ENCODE peak calls at places on chromosomes 5 and 9, in seven cellular contexts. One of them, this sample, is unnamed.

GRCh38 chr5:151085517-151086031 is 4.7 kb upstream of the TNIP1 start:
- DNase-seq in stimulated activated CD4-positive, alpha-beta T cell treated with anti-CD3 and anti-CD28 coated beads, Interleukin-1b, Interleukin-23, amount 100 ng/mL, for 4 hours: no peak
- DNase-seq in WTC11: no peak
- DNase-seq in stomach: peak; percentile 68
- DNase-seq in amygdala: no peak
- DNase-seq in GM10248: no peak
- DNase-seq in Daoy: peak; percentile 90
- DNase-seq in this sample: peak; percentile 39

GRCh38 chr5:72271696-72272095 is 48.3 kb downstream of the MRPS27 start:
- DNase-seq in stimulated activated CD4-positive, alpha-beta T cell treated with anti-CD3 and anti-CD28 coated beads, Interleukin-1b, Interleukin-23, amount 100 ng/mL, for 4 hours: no peak
- DNase-seq in WTC11: no peak
- DNase-seq in stomach: no peak
- DNase-seq in amygdala: no peak
- DNase-seq in GM10248: no peak
- DNase-seq in Daoy: no peak
- DNase-seq in this sample: no peak

GRCh38 chr5:87899109-87900100 is 369.2 kb downstream of the TMEM161B start:
- DNase-seq in stimulated activated CD4-positive, alpha-beta T cell treated with anti-CD3 and anti-CD28 coated beads, Interleukin-1b, Interleukin-23, amount 100 ng/mL, for 4 hours: no peak
- DNase-seq in WTC11: no peak
- DNase-seq in stomach: no peak
- DNase-seq in amygdala: peak; percentile 25
- DNase-seq in GM10248: no peak
- DNase-seq in Daoy: no peak
- DNase-seq in this sample: no peak

GRCh38 chr5:172150514-172151425 is 37.3 kb downstream of the STK10 start:
- DNase-seq in stimulated activated CD4-positive, alpha-beta T cell treated with anti-CD3 and anti-CD28 coated beads, Interleukin-1b, Interleukin-23, amount 100 ng/mL, for 4 hours: no peak
- DNase-seq in WTC11: no peak
- DNase-seq in stomach: peak; percentile 49
- DNase-seq in amygdala: no peak
- DNase-seq in GM10248: peak; percentile 68
- DNase-seq in Daoy: no peak
- DNase-seq in this sample: no peak

GRCh38 chr9:21789541-21790037 is 12.8 kb upstream of the MTAP start:
- DNase-seq in stimulated activated CD4-positive, alpha-beta T cell treated with anti-CD3 and anti-CD28 coated beads, Interleukin-1b, Interleukin-23, amount 100 ng/mL, for 4 hours: no peak
- DNase-seq in WTC11: peak; percentile 34
- DNase-seq in stomach: peak; percentile 65
- DNase-seq in amygdala: no peak
- DNase-seq in GM10248: peak; percentile 58
- DNase-seq in Daoy: no peak
- DNase-seq in this sample: no peak

GRCh38 chr5:118698774-118699173 is 289.6 kb downstream of the DTWD2 start:
- DNase-seq in stimulated activated CD4-positive, alpha-beta T cell treated with anti-CD3 and anti-CD28 coated beads, Interleukin-1b, Interleukin-23, amount 100 ng/mL, for 4 hours: no peak
- DNase-seq in WTC11: peak; percentile 53
- DNase-seq in stomach: no peak
- DNase-seq in amygdala: no peak
- DNase-seq in GM10248: no peak
- DNase-seq in Daoy: no peak
- DNase-seq in this sample: no peak

GRCh38 chr9:128690684-128691034 is 1.6 kb downstream of the SET start:
- DNase-seq in stimulated activated CD4-positive, alpha-beta T cell treated with anti-CD3 and anti-CD28 coated beads, Interleukin-1b, Interleukin-23, amount 100 ng/mL, for 4 hours: no peak
- DNase-seq in WTC11: no peak
- DNase-seq in stomach: no peak
- DNase-seq in amygdala: no peak
- DNase-seq in GM10248: no peak
- DNase-seq in Daoy: no peak
- DNase-seq in this sample: no peak

GRCh38 chr9:36191290-36191645 is 547 bp downstream of the CLTA start:
- DNase-seq in stimulated activated CD4-positive, alpha-beta T cell treated with anti-CD3 and anti-CD28 coated beads, Interleukin-1b, Interleukin-23, amount 100 ng/mL, for 4 hours: peak; percentile 33
- DNase-seq in WTC11: no peak
- DNase-seq in stomach: peak; percentile 35
- DNase-seq in amygdala: no peak
- DNase-seq in GM10248: no peak
- DNase-seq in Daoy: peak; percentile 36
- DNase-seq in this sample: peak; percentile 16

GRCh38 chr9:21711504-21711903 is 90.9 kb upstream of the MTAP start:
- DNase-seq in stimulated activated CD4-positive, alpha-beta T cell treated with anti-CD3 and anti-CD28 coated beads, Interleukin-1b, Interleukin-23, amount 100 ng/mL, for 4 hours: no peak
- DNase-seq in WTC11: no peak
- DNase-seq in stomach: no peak
- DNase-seq in amygdala: no peak
- DNase-seq in GM10248: no peak
- DNase-seq in Daoy: no peak
- DNase-seq in this sample: no peak

GRCh38 chr5:59640411-59640810 is 253.1 kb downstream of the PDE4D start:
- DNase-seq in stimulated activated CD4-positive, alpha-beta T cell treated with anti-CD3 and anti-CD28 coated beads, Interleukin-1b, Interleukin-23, amount 100 ng/mL, for 4 hours: no peak
- DNase-seq in WTC11: no peak
- DNase-seq in stomach: no peak
- DNase-seq in amygdala: no peak
- DNase-seq in GM10248: no peak
- DNase-seq in Daoy: peak; percentile 41
- DNase-seq in this sample: no peak